ENCODE peak calls at places on chromosomes 2 and 18, in ten cellular contexts. X is upper lobe of right lung; U is midbrain; S is BE2C; T is cardiac muscle cell; A is NCI-H748 treated with DMSO at 0.1 percent for 48 hours; N is HFF-Myc; E is activated T-cell treated with anti-CD3 and anti-CD28 coated beads, Interleukin-2, amount 50 U/mL, for 72 hours; Y is sigmoid colon; O is stimulated activated naive B cell treated with anti-CD40 and anti-IgM and Interleukin-4, amounts not matched to agents 10 μg/mL and 1 μg/mL and 100 μg/mL, for 72 hours. D is an unnamed sample.
A peak's percentile ranks its signal among the peaks of the same experiment; 100 is the strongest.

GRCh38 chr18:79799619-79800352 is 2.0 kb downstream of the KCNG2 start:
- DNase-seq in X (peak; percentile 60), U (no peak), S (no peak), T (peak; percentile 12), A (no peak), N (no peak), E (no peak), Y (peak; percentile 55), O (peak; percentile 32), D (no peak)

GRCh38 chr18:75524181-75524580 is 96.7 kb upstream of the SMIM21 start:
- DNase-seq in X (no peak), U (no peak), S (no peak), T (no peak), A (no peak), N (no peak), E (no peak), Y (no peak), O (no peak), D (no peak)

GRCh38 chr2:19043893-19044292 is 314.5 kb downstream of the OSR1 start:
- DNase-seq in X (no peak), U (no peak), S (no peak), T (no peak), A (no peak), N (no peak), E (no peak), Y (no peak), O (no peak), D (no peak)

GRCh38 chr18:65821890-65822289 is 71.1 kb downstream of the CDH7 start:
- DNase-seq in X (no peak), U (no peak), S (no peak), T (no peak), A (no peak), N (no peak), E (no peak), Y (no peak), O (no peak), D (no peak)

GRCh38 chr18:76980663-76981387 is 151.8 kb downstream of the MBP start:
- DNase-seq in X (no peak), U (no peak), S (peak; percentile 35), T (no peak), A (no peak), N (no peak), E (no peak), Y (no peak), O (peak; percentile 47), D (no peak)

GRCh38 chr18:75125359-75126331 is 83.3 kb downstream of the PTGR3 start:
- DNase-seq in X (no peak), U (no peak), S (peak; percentile 46), T (peak; percentile 4), A (no peak), N (no peak), E (no peak), Y (no peak), O (no peak), D (no peak)

GRCh38 chr2:46697830-46698323 is 217.7 kb downstream of the MCFD2 start:
- DNase-seq in X (no peak), U (no peak), S (no peak), T (no peak), A (no peak), N (no peak), E (no peak), Y (no peak), O (no peak), D (no peak)

GRCh38 chr2:219438453-219438852 is 3.8 kb downstream of the SPEG start:
- DNase-seq in X (peak; percentile 16), U (no peak), S (no peak), T (no peak), A (no peak), N (no peak), E (no peak), Y (no peak), O (no peak), D (no peak)

GRCh38 chr18:26756556-26756955 is 109.0 kb downstream of the AQP4 start:
- DNase-seq in X (no peak), U (no peak), S (no peak), T (no peak), A (no peak), N (no peak), E (no peak), Y (no peak), O (no peak), D (no peak)

D was measured in dermis microvascular lymphatic vessel endothelial cell.